ENCODE peak calls at places on chromosomes 4 and X, in seven cellular contexts. N, H, P, E, M, T and C are unnamed samples.

GRCh38 chrX:16445166-16445752 is 204.7 kb upstream of the S100G start:
- DNase-seq in N (peak), H (no peak), P (no peak), E (peak), M (peak), T (no peak), C (peak)

GRCh38 chr4:105272002-105272401 is 125.3 kb downstream of the TET2 start:
- DNase-seq in N (no peak), H (no peak), P (no peak), E (no peak), M (no peak), T (no peak), C (no peak)

GRCh38 chrX:48030237-48030636 is 23.4 kb downstream of the SPACA5 start:
- DNase-seq in N (no peak), H (no peak), P (no peak), E (no peak), M (no peak), T (no peak), C (no peak)

GRCh38 chr4:4752576-4753401 is 106.7 kb upstream of the MSX1 start:
- DNase-seq in N (no peak), H (no peak), P (no peak), E (no peak), M (no peak), T (no peak), C (no peak)

GRCh38 chr4:70518716-70519115 is 347 bp downstream of the AMTN start:
- DNase-seq in N (no peak), H (no peak), P (no peak), E (no peak), M (peak), T (no peak), C (no peak)

GRCh38 chr4:144633215-144633614 is 12.7 kb upstream of the HHIP start:
- DNase-seq in N (no peak), H (no peak), P (no peak), E (no peak), M (no peak), T (no peak), C (no peak)

GRCh38 chr4:71389149-71389840 is 50.5 kb downstream of the SLC4A4 start:
- DNase-seq in N (peak), H (no peak), P (no peak), E (no peak), M (no peak), T (no peak), C (peak)

GRCh38 chr4:88382621-88383020 is 4.0 kb downstream of the HERC6 start:
- DNase-seq in N (no peak), H (no peak), P (no peak), E (peak), M (peak), T (peak), C (no peak)

GRCh38 chr4:185797018-185797417 is 15.0 kb downstream of the SORBS2 start:
- DNase-seq in N (no peak), H (no peak), P (no peak), E (no peak), M (no peak), T (no peak), C (no peak)

GRCh38 chr4:101039367-101039766 is 308.0 kb downstream of the PPP3CA start:
- DNase-seq in N (no peak), H (no peak), P (no peak), E (peak), M (no peak), T (no peak), C (no peak)

GRCh38 chr4:152689615-152690501 is 10.1 kb upstream of the TMEM154 start:
- DNase-seq in N (peak), H (no peak), P (no peak), E (no peak), M (no peak), T (no peak), C (no peak)

GRCh38 chrX:134512566-134512965 is 52.6 kb downstream of the HPRT1 start:
- DNase-seq in N (peak), H (no peak), P (no peak), E (no peak), M (peak), T (no peak), C (peak)

GRCh38 chrX:71543316-71543715 is 10.4 kb downstream of the OGT start:
- DNase-seq in N (peak), H (no peak), P (peak), E (no peak), M (peak), T (no peak), C (peak)

GRCh38 chrX:106726485-106727437 is at the start of gene RNF128:
- DNase-seq in N (peak), H (no peak), P (peak), E (peak), M (peak), T (no peak), C (peak)

GRCh38 chr4:154208424-154208823 is 283.2 kb downstream of the DCHS2 start:
- DNase-seq in N (no peak), H (no peak), P (no peak), E (no peak), M (peak), T (no peak), C (no peak)

GRCh38 chr4:13539047-13539720 is 5.1 kb downstream of the NKX3-2 start:
- DNase-seq in N (no peak), H (no peak), P (no peak), E (no peak), M (no peak), T (no peak), C (no peak)

GRCh38 chrX:134761788-134762187 is 103.5 kb upstream of the PLAC1 start:
- DNase-seq in N (no peak), H (no peak), P (no peak), E (no peak), M (peak), T (no peak), C (no peak)

GRCh38 chr4:84319124-84319523 is 180.0 kb downstream of the NKX6-1 start:
- DNase-seq in N (peak), H (peak), P (no peak), E (no peak), M (peak), T (no peak), C (peak)

GRCh38 chrX:53422091-53422914 is at the start of the genes RIBC1 and SMC1A:
- DNase-seq in N (peak), H (peak), P (peak), E (peak), M (peak), T (peak), C (peak)

GRCh38 chr4:173531085-173531965 is 1.3 kb upstream of the HAND2 start:
- DNase-seq in N (no peak), H (no peak), P (no peak), E (no peak), M (no peak), T (no peak), C (no peak)